ENCODE peak calls at places on chromosomes 2 and 18, in eight cellular contexts. N, F, G, W, C, Q, V and S are unnamed samples.

GRCh38 chr2:136136921-136137320 is 19.0 kb upstream of the CXCR4 start:
- DNase-seq in N (no peak), F (peak; percentile 66), G (no peak), W (no peak), C (no peak), Q (no peak), V (no peak), S (no peak)

GRCh38 chr18:3015203-3015590 is 2.3 kb upstream of the LPIN2 start:
- DNase-seq in N (no peak), F (no peak), G (no peak), W (no peak), C (no peak), Q (peak; percentile 93), V (no peak), S (no peak)

GRCh38 chr2:73107211-73107926 is 5.4 kb downstream of the RAB11FIP5 start:
- DNase-seq in N (no peak), F (no peak), G (no peak), W (no peak), C (no peak), Q (no peak), V (no peak), S (no peak)

GRCh38 chr2:234690569-234691225 is 193.8 kb upstream of the ARL4C start:
- DNase-seq in N (no peak), F (no peak), G (no peak), W (no peak), C (no peak), Q (peak; percentile 97), V (no peak), S (no peak)

GRCh38 chr18:8045160-8045885 is 478.2 kb downstream of the PTPRM start:
- DNase-seq in N (no peak), F (no peak), G (no peak), W (no peak), C (no peak), Q (no peak), V (no peak), S (no peak)

GRCh38 chr2:37552339-37552738 is 119.1 kb downstream of the CDC42EP3 start:
- DNase-seq in N (no peak), F (no peak), G (no peak), W (no peak), C (no peak), Q (no peak), V (no peak), S (no peak)

GRCh38 chr2:26568076-26568890 is 72.9 kb downstream of the CIB4 start:
- DNase-seq in N (no peak), F (no peak), G (no peak), W (no peak), C (no peak), Q (no peak), V (no peak), S (no peak)

GRCh38 chr2:219684721-219685689 is 57.6 kb downstream of the SLC4A3 start:
- DNase-seq in N (peak; percentile 22), F (peak; percentile 54), G (peak; percentile 49), W (no peak), C (peak; percentile 65), Q (no peak), V (peak; percentile 64), S (peak; percentile 78)

GRCh38 chr2:97011977-97012569 is 25.7 kb upstream of the FAM178B start:
- DNase-seq in N (peak; percentile 12), F (peak; percentile 84), G (peak; percentile 25), W (peak; percentile 16), C (no peak), Q (peak; percentile 72), V (no peak), S (peak; percentile 26)

GRCh38 chr18:64966667-64967066 is 784.1 kb upstream of the CDH7 start:
- DNase-seq in N (no peak), F (no peak), G (no peak), W (no peak), C (no peak), Q (no peak), V (no peak), S (no peak)

GRCh38 chr18:79519751-79520472 is 124.2 kb downstream of the NFATC1 start:
- DNase-seq in N (peak; percentile 15), F (peak; percentile 51), G (no peak), W (no peak), C (no peak), Q (no peak), V (peak; percentile 37), S (peak; percentile 69)

GRCh38 chr18:31042391-31043181 is at the start of gene DSC3:
- DNase-seq in N (peak; percentile 51), F (no peak), G (no peak), W (no peak), C (peak; percentile 84), Q (no peak), V (peak; percentile 59), S (peak; percentile 15)

GRCh38 chr2:20457027-20457426 is 10.2 kb downstream of the RHOB start:
- DNase-seq in N (no peak), F (no peak), G (no peak), W (no peak), C (no peak), Q (peak; percentile 30), V (no peak), S (peak; percentile 36)

GRCh38 chr2:204950695-204951094 is 405.4 kb downstream of the PARD3B start:
- DNase-seq in N (no peak), F (no peak), G (no peak), W (no peak), C (no peak), Q (no peak), V (no peak), S (no peak)

GRCh38 chr2:60957643-60958042 is 59.9 kb upstream of the PEX13 start:
- DNase-seq in N (no peak), F (no peak), G (no peak), W (no peak), C (no peak), Q (peak; percentile 56), V (no peak), S (no peak)

GRCh38 chr2:33136056-33136455 is 189.3 kb downstream of the LTBP1 start:
- DNase-seq in N (no peak), F (no peak), G (no peak), W (no peak), C (no peak), Q (peak; percentile 64), V (no peak), S (no peak)

GRCh38 chr2:191657977-191658376 is 20.0 kb upstream of the NABP1 start:
- DNase-seq in N (no peak), F (no peak), G (no peak), W (no peak), C (no peak), Q (peak; percentile 82), V (no peak), S (no peak)

GRCh38 chr18:8307960-8308359 is 301.3 kb upstream of the RAB12 start:
- DNase-seq in N (no peak), F (no peak), G (no peak), W (no peak), C (no peak), Q (no peak), V (no peak), S (no peak)

DNA sequence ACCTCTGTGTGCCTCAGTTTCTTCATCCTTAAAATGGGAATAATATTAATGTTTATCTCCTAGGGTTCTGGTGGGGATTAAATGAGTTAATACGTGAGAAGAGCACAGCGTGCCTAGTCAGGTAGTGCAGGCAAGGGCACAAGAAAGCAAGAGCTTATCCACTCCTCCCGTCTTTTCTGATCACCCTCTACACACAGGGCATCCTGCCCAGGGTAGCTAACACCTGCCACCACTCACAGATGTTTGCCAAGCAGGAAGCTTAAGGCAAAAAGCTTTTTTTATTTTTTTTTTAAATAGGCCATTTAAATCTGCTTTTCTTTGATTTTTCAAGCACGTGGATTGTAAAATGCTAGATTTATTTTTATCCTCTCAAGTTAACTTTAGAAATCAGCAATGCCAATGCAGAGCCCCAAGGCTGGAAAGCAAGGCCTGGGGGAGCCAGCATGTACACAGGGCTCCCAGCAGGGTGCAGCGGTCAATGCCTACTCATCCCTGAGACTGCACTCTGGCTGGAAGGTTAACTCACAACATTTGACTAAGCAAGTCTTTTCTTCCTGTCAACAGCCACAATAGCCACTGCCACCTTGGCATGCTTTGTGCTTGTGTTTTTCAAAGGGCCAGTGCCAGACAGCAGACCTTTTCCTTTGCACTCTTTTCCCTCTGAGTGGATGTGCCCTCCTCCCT is 86.5 kb upstream of the ACAA2 start:
- DNase-seq in N (peak; percentile 18), F (no peak), G (no peak), W (no peak), C (no peak), Q (no peak), V (no peak), S (no peak)
- TF ChIP-seq CTCF in N (no peak), F (no peak), G (peak; percentile 74), W (no peak), C (no peak), Q (no peak), V (no peak), S (no peak)

DNA sequence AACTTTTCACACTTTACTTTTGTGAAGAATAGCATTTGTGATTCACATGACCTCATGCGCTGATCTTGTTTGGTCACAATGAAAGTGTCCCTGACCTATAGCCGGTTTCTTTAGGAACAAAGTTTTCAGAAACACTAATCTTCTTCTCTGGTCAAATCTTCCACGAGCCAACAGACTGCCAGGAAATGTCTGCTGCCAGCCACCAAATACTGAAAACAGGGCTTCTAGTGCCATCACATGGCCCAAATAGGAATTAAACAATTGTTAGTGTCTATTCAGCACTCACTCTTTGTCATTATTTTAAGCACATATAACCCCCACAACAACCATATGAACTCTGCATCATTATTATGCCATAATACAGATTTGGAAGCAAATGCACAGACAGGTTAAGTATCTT is 286.5 kb upstream of the SYT4 start:
- DNase-seq in N (peak; percentile 52), F (peak; percentile 1), G (peak; percentile 16), W (peak; percentile 31), C (no peak), Q (peak; percentile 48), V (no peak), S (no peak)
- TF ChIP-seq CTCF in N (peak; percentile 32), F (peak; percentile 57), G (peak; percentile 67), W (peak; percentile 70), C (peak; percentile 54), Q (no peak), V (peak; percentile 17), S (peak; percentile 33)

GRCh38 chr2:133886735-133887675 is 318.7 kb upstream of the NCKAP5 start:
- DNase-seq in N (peak; percentile 73), F (peak; percentile 76), G (peak; percentile 25), W (peak; percentile 91), C (no peak), Q (peak; percentile 61), V (peak; percentile 61), S (peak; percentile 69)
- TF ChIP-seq CTCF in N (peak; percentile 59), F (peak; percentile 86), G (peak; percentile 74), W (peak; percentile 75), C (peak; percentile 55), Q (peak; percentile 60), V (peak; percentile 65), S (peak; percentile 68)

GRCh38 chr18:69574401-69574800 is 173.7 kb downstream of the DOK6 start:
- DNase-seq in N (no peak), F (no peak), G (no peak), W (no peak), C (no peak), Q (no peak), V (no peak), S (no peak)
- TF ChIP-seq CTCF in N (no peak), F (no peak), G (no peak), W (no peak), C (no peak), Q (no peak), V (no peak), S (no peak)

GRCh38 chr2:118278046-118278445 is 189.8 kb downstream of the INSIG2 start:
- DNase-seq in N (no peak), F (no peak), G (no peak), W (no peak), C (no peak), Q (no peak), V (no peak), S (no peak)
- TF ChIP-seq CTCF in N (no peak), F (peak; percentile 17), G (peak; percentile 5), W (no peak), C (no peak), Q (no peak), V (peak; percentile 1), S (no peak)